ENCODE peak calls at places on chromosomes 7 and 10, in six cellular contexts. X, W, Y, G, U and J are unnamed samples.
A peak's percentile ranks its signal among the peaks of the same experiment; 100 is the strongest.

GRCh38 chr10:92886334-92886961 is 38.1 kb downstream of the EXOC6 start:
- DNase-seq in X (peak; percentile 58), W (no peak), Y (peak; percentile 39), G (no peak), U (peak; percentile 41), J (no peak)

GRCh38 chr7:17710312-17710711 is 230.0 kb downstream of the SNX13 start:
- DNase-seq in X (no peak), W (no peak), Y (no peak), G (no peak), U (peak; percentile 9), J (no peak)

GRCh38 chr10:5818048-5818331 is 4.8 kb upstream of the GDI2 start:
- DNase-seq in X (no peak), W (no peak), Y (no peak), G (no peak), U (no peak), J (no peak)

GRCh38 chr7:40753455-40753854 is 618.6 kb downstream of the SUGCT start:
- DNase-seq in X (no peak), W (no peak), Y (no peak), G (no peak), U (no peak), J (no peak)

GRCh38 chr7:108736266-108736891 is 166.7 kb downstream of the DNAJB9 start:
- DNase-seq in X (no peak), W (no peak), Y (no peak), G (no peak), U (no peak), J (no peak)

GRCh38 chr7:55150709-55151108 is 131.9 kb downstream of the EGFR start:
- DNase-seq in X (no peak), W (no peak), Y (no peak), G (no peak), U (no peak), J (no peak)

GRCh38 chr7:130875265-130875741 is 141.3 kb upstream of the KLF14 start:
- DNase-seq in X (peak; percentile 44), W (peak; percentile 48), Y (peak; percentile 50), G (peak; percentile 86), U (peak; percentile 77), J (peak; percentile 46)

GRCh38 chr7:157406971-157407370 is 70.2 kb downstream of the DNAJB6 start:
- DNase-seq in X (no peak), W (no peak), Y (no peak), G (no peak), U (no peak), J (no peak)

GRCh38 chr10:19518109-19518508 is 298.1 kb upstream of the PLXDC2 start:
- DNase-seq in X (no peak), W (no peak), Y (no peak), G (no peak), U (no peak), J (no peak)

GRCh38 chr10:80070068-80070467 is 8.4 kb upstream of the TMEM254 start:
- DNase-seq in X (no peak), W (no peak), Y (no peak), G (peak; percentile 52), U (no peak), J (no peak)

GRCh38 chr7:106285801-106286492 is 1.2 kb upstream of the NAMPT start:
- DNase-seq in X (peak; percentile 73), W (no peak), Y (no peak), G (no peak), U (no peak), J (no peak)

GRCh38 chr7:129664029-129665012 is 52.8 kb downstream of the NRF1 start:
- DNase-seq in X (peak; percentile 83), W (peak; percentile 72), Y (no peak), G (no peak), U (peak; percentile 47), J (no peak)

GRCh38 chr7:148962823-148963582 is 65.3 kb downstream of the PDIA4 start:
- DNase-seq in X (peak; percentile 67), W (peak; percentile 78), Y (no peak), G (no peak), U (peak; percentile 53), J (no peak)

GRCh38 chr10:283916-284356 is 148.7 kb downstream of the ZMYND11 start:
- DNase-seq in X (no peak), W (no peak), Y (no peak), G (no peak), U (no peak), J (no peak)

GRCh38 chr10:88687853-88688467 is 18.1 kb upstream of the LIPK start:
- DNase-seq in X (peak; percentile 24), W (peak; percentile 32), Y (no peak), G (no peak), U (peak; percentile 24), J (no peak)

GRCh38 chr7:17233643-17234397 is 64.6 kb upstream of the AHR start:
- DNase-seq in X (no peak), W (peak; percentile 76), Y (peak; percentile 2), G (no peak), U (peak; percentile 18), J (no peak)

GRCh38 chr7:16271355-16271754 is 150.0 kb downstream of the CRPPA start:
- DNase-seq in X (no peak), W (no peak), Y (no peak), G (no peak), U (peak; percentile 26), J (no peak)

GRCh38 chr7:65441010-65441409 is 67.4 kb downstream of the ZNF92 start:
- DNase-seq in X (peak; percentile 45), W (peak; percentile 1), Y (no peak), G (no peak), U (no peak), J (no peak)

GRCh38 chr7:388961-389701 is 99.2 kb downstream of the FOXL3 start:
- DNase-seq in X (no peak), W (no peak), Y (no peak), G (peak; percentile 40), U (no peak), J (no peak)

GRCh38 chr7:390761-391410 is 100.9 kb downstream of the FOXL3 start:
- DNase-seq in X (no peak), W (no peak), Y (no peak), G (no peak), U (no peak), J (no peak)

GRCh38 chr7:391411-391951 is 101.5 kb downstream of the FOXL3 start:
- DNase-seq in X (no peak), W (no peak), Y (no peak), G (no peak), U (no peak), J (no peak)

GRCh38 chr7:388461-388960 is 98.5 kb downstream of the FOXL3 start:
- DNase-seq in X (no peak), W (no peak), Y (no peak), G (no peak), U (no peak), J (no peak)

DNA sequence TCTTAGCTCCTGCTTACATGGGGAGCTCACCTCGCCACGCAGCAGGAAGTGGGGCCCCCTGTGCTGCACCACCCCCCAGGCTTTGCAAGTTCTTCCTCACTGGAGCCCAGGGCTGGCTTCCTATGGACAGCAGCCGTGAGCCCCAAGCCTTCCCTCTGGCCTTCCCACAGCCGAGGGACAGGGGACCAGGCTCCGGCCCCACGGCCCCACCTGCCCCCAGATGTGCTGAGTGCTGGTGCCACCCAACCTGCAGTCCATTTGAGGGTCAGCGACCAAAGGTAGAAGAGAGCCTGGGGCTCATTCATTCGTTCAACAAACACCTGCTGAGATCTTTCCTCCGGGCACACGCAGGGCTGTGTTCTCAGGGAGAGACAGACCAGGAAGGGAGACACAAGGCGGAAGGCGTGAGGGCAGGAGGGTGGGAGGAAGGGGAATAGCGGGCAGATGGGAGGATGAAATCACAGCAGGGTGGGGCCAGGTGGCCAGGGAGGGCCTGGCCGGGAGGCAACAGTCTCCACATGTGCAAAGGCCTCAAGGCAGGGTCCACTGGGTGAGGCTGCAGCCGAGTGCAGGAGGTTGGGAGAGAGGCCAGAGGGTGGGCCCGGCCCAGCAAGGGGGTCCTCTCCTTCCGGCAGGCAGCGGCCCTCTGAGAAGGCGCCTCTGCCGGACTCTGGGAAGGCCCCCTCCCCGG is 100.1 kb downstream of the FOXL3 start:
- DNase-seq in X (no peak), W (no peak), Y (no peak), G (no peak), U (no peak), J (no peak)
- H3K18ac ChIP-seq in X (no peak overlapping the region), W (no peak overlapping the region), Y (no peak overlapping the region), G (no peak overlapping the region), U (no peak overlapping the region), J (peak overlapping the region; percentile 7)

GRCh38 chr7:23474829-23475578 is 4.7 kb upstream of the IGF2BP3 start:
- DNase-seq in X (no peak), W (no peak), Y (no peak), G (no peak), U (no peak), J (no peak)
- H3K4ac ChIP-seq in X (peak overlapping the region; percentile 77), W (no peak overlapping the region), Y (peak overlapping the region; percentile 29), G (no peak overlapping the region), U (peak overlapping the region; percentile 83), J (no peak overlapping the region)

DNA sequence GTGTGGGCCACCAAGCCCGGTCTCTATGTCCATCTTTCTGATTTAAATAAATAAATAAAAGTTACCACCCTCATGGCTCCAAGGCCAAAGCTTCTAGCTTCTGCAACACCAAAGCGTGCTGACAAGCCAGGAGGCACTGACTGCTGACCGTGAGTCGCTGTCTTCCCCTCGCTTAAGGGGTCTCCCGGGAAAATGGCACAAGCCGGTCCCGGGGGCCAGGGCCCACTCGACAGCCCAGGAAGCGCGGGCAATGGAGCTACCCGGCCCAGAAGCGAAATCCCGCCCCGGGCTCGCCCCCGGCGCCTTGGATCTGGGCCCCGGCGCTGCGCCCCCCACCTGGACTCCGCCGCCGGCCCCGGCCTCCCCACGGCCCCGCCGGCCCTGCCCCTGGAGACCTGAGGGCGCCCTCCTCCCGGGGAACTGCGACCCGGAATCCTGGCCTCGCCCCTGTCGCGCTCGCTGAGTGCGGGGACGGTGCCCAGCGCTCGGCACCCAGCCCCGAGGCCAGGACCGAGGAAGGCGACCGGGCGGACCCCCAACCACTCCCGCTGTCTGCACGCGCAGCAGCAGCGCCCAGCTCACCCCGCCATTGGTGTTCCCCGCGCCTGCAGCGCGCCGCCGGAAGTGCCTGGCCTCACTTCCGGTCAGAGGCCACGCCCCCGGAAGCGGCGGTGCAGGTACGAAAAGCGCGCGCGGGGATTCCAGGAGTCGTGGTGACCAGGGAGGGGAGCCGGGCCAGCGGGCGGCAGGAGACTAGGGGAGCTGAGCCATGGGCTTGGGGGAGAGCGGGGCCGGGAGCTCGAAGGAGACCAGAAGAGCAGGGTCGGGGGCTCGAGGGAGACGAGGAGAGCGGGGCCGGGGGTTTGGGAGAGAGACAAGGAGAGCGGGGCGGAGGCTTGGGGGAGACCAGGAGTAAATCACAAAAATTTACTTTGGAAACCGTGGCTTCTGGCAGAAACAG is at the start of the genes MRM2 and NUDT1:
- DNase-seq in X (peak; percentile 62), W (peak; percentile 84), Y (peak; percentile 76), G (peak; percentile 92), U (peak; percentile 86), J (peak; percentile 86)
- H3K18ac ChIP-seq in X (no peak within 1 kb of the TSS), W (peak within 1 kb of the TSS; percentile 87), Y (peak within 1 kb of the TSS; percentile 97), G (peak within 1 kb of the TSS; percentile 96), U (peak within 1 kb of the TSS; percentile 98), J (peak within 1 kb of the TSS; percentile 97)

GRCh38 chr7:26198781-26199169 is 1.8 kb downstream of the HNRNPA2B1 start:
- DNase-seq in X (no peak), W (no peak), Y (no peak), G (no peak), U (no peak), J (no peak)

GRCh38 chr7:26198133-26198780 is 2.3 kb downstream of the HNRNPA2B1 start:
- DNase-seq in X (no peak), W (no peak), Y (no peak), G (no peak), U (no peak), J (no peak)

GRCh38 chr7:26200113-26200443 is 468 bp downstream of the HNRNPA2B1 start:
- DNase-seq in X (no peak), W (no peak), Y (peak; percentile 25), G (peak; percentile 84), U (peak; percentile 80), J (peak; percentile 61)

GRCh38 chr7:26200444-26201260 is at the start of gene HNRNPA2B1:
- DNase-seq in X (peak; percentile 97), W (peak; percentile 97), Y (peak; percentile 98), G (peak; percentile 98), U (peak; percentile 99), J (peak; percentile 98)

GRCh38 chr7:26199301-26200112 is 1.0 kb downstream of the HNRNPA2B1 start:
- DNase-seq in X (peak; percentile 54), W (peak; percentile 65), Y (peak; percentile 41), G (no peak), U (peak; percentile 67), J (peak; percentile 69)
- H3K4ac ChIP-seq in X (peak overlapping the region; percentile 98), W (peak overlapping the region; percentile 80), Y (peak overlapping the region; percentile 99), G (no peak overlapping the region), U (peak overlapping the region; percentile 97), J (peak overlapping the region; percentile 71)